ENCODE peak calls at places on chromosomes 4 and X, in seven cellular contexts. One of them, this sample, is unnamed.

GRCh38 chr4:187996502-187997177 is 1.1 kb downstream of the ZFP42 start:
- DNase-seq in fibroblast of mammary gland: no peak
- DNase-seq in choroid plexus epithelial cell: no peak
- DNase-seq in BE2C: no peak
- DNase-seq in GM23338: peak; percentile 64
- DNase-seq in heart left ventricle: no peak
- DNase-seq in lower leg skin: no peak
- DNase-seq in this sample: peak; percentile 41

GRCh38 chrX:69919749-69920148 is 130.0 kb downstream of the AWAT2 start:
- DNase-seq in fibroblast of mammary gland: no peak
- DNase-seq in choroid plexus epithelial cell: peak; percentile 8
- DNase-seq in BE2C: no peak
- DNase-seq in GM23338: peak; percentile 51
- DNase-seq in heart left ventricle: no peak
- DNase-seq in lower leg skin: no peak
- DNase-seq in this sample: no peak

GRCh38 chr4:79030973-79031372 is 91.7 kb upstream of the PAQR3 start:
- DNase-seq in fibroblast of mammary gland: no peak
- DNase-seq in choroid plexus epithelial cell: no peak
- DNase-seq in BE2C: no peak
- DNase-seq in GM23338: no peak
- DNase-seq in heart left ventricle: no peak
- DNase-seq in lower leg skin: no peak
- DNase-seq in this sample: no peak

GRCh38 chrX:41087219-41087618 is 2.0 kb downstream of the USP9X start:
- DNase-seq in fibroblast of mammary gland: no peak
- DNase-seq in choroid plexus epithelial cell: no peak
- DNase-seq in BE2C: no peak
- DNase-seq in GM23338: no peak
- DNase-seq in heart left ventricle: no peak
- DNase-seq in lower leg skin: no peak
- DNase-seq in this sample: no peak

GRCh38 chrX:100995469-100995868 is 26.0 kb downstream of the ARL13A start:
- DNase-seq in fibroblast of mammary gland: peak; percentile 92
- DNase-seq in choroid plexus epithelial cell: peak; percentile 78
- DNase-seq in BE2C: no peak
- DNase-seq in GM23338: no peak
- DNase-seq in heart left ventricle: no peak
- DNase-seq in lower leg skin: no peak
- DNase-seq in this sample: no peak

GRCh38 chrX:40012800-40013682 is 84.7 kb downstream of the BCOR start:
- DNase-seq in fibroblast of mammary gland: peak; percentile 59
- DNase-seq in choroid plexus epithelial cell: peak; percentile 64
- DNase-seq in BE2C: no peak
- DNase-seq in GM23338: peak; percentile 60
- DNase-seq in heart left ventricle: peak; percentile 80
- DNase-seq in lower leg skin: peak; percentile 92
- DNase-seq in this sample: peak; percentile 37

GRCh38 chrX:81003491-81004185 is 194.0 kb upstream of the BRWD3 start:
- DNase-seq in fibroblast of mammary gland: no peak
- DNase-seq in choroid plexus epithelial cell: no peak
- DNase-seq in BE2C: no peak
- DNase-seq in GM23338: no peak
- DNase-seq in heart left ventricle: no peak
- DNase-seq in lower leg skin: no peak
- DNase-seq in this sample: no peak

GRCh38 chr4:20684852-20685763 is 15.2 kb upstream of the PACRGL start:
- DNase-seq in fibroblast of mammary gland: peak; percentile 37
- DNase-seq in choroid plexus epithelial cell: peak; percentile 52
- DNase-seq in BE2C: no peak
- DNase-seq in GM23338: peak; percentile 58
- DNase-seq in heart left ventricle: no peak
- DNase-seq in lower leg skin: no peak
- DNase-seq in this sample: no peak

GRCh38 chr4:28247805-28248204 is 1387.2 kb downstream of the STIM2 start:
- DNase-seq in fibroblast of mammary gland: no peak
- DNase-seq in choroid plexus epithelial cell: no peak
- DNase-seq in BE2C: no peak
- DNase-seq in GM23338: no peak
- DNase-seq in heart left ventricle: no peak
- DNase-seq in lower leg skin: no peak
- DNase-seq in this sample: no peak
- TF ChIP-seq CTCF in fibroblast of mammary gland: no peak
- TF ChIP-seq CTCF in choroid plexus epithelial cell: no peak
- TF ChIP-seq CTCF in BE2C: no peak
- TF ChIP-seq CTCF in GM23338: no peak
- TF ChIP-seq CTCF in heart left ventricle: no peak
- TF ChIP-seq CTCF in lower leg skin: no peak
- TF ChIP-seq CTCF in this sample: no peak

GRCh38 chr4:182931691-182932297 is 14.6 kb upstream of the DCTD start:
- DNase-seq in fibroblast of mammary gland: no peak
- DNase-seq in choroid plexus epithelial cell: peak; percentile 33
- DNase-seq in BE2C: no peak
- DNase-seq in GM23338: no peak
- DNase-seq in heart left ventricle: no peak
- DNase-seq in lower leg skin: no peak
- DNase-seq in this sample: no peak
- TF ChIP-seq CTCF in fibroblast of mammary gland: no peak
- TF ChIP-seq CTCF in choroid plexus epithelial cell: no peak
- TF ChIP-seq CTCF in BE2C: no peak
- TF ChIP-seq CTCF in GM23338: no peak
- TF ChIP-seq CTCF in heart left ventricle: no peak
- TF ChIP-seq CTCF in lower leg skin: no peak
- TF ChIP-seq CTCF in this sample: no peak

DNA sequence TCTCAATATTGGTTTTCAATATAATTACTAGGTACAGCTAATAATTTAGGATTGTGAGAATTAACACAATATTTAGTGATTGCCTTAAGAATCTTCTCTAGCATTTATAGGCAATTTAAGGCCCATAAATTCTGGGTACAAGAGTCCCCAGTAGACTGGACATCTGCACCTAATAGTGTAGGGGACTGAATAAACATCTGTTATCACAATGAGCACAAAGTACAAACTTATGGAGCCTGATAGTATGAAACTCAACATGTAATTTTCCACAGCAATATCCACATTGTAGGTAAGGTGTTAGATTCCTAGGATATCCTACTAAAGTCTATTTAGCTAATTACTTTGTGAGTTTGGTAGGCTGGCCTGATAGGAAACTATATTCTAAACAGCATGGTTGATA is 178.4 kb downstream of the FAM13A start:
- DNase-seq in fibroblast of mammary gland: no peak
- DNase-seq in choroid plexus epithelial cell: no peak
- DNase-seq in BE2C: no peak
- DNase-seq in GM23338: no peak
- DNase-seq in heart left ventricle: no peak
- DNase-seq in lower leg skin: no peak
- DNase-seq in this sample: no peak
- TF ChIP-seq CTCF in fibroblast of mammary gland: no peak
- TF ChIP-seq CTCF in choroid plexus epithelial cell: no peak
- TF ChIP-seq CTCF in BE2C: no peak
- TF ChIP-seq CTCF in GM23338: no peak
- TF ChIP-seq CTCF in heart left ventricle: no peak
- TF ChIP-seq CTCF in lower leg skin: no peak
- TF ChIP-seq CTCF in this sample: no peak

GRCh38 chr4:76748649-76749048 is 149.3 kb downstream of the SOWAHB start:
- DNase-seq in fibroblast of mammary gland: peak; percentile 59
- DNase-seq in choroid plexus epithelial cell: peak; percentile 70
- DNase-seq in BE2C: peak; percentile 41
- DNase-seq in GM23338: peak; percentile 72
- DNase-seq in heart left ventricle: no peak
- DNase-seq in lower leg skin: no peak
- DNase-seq in this sample: no peak
- TF ChIP-seq CTCF in fibroblast of mammary gland: peak; percentile 34
- TF ChIP-seq CTCF in choroid plexus epithelial cell: peak; percentile 39
- TF ChIP-seq CTCF in BE2C: peak; percentile 53
- TF ChIP-seq CTCF in GM23338: peak; percentile 58
- TF ChIP-seq CTCF in heart left ventricle: no peak
- TF ChIP-seq CTCF in lower leg skin: no peak
- TF ChIP-seq CTCF in this sample: no peak

GRCh38 chr4:931960-932712 is at the start of the genes GAK and TMEM175:
- DNase-seq in fibroblast of mammary gland: peak; percentile 94
- DNase-seq in choroid plexus epithelial cell: peak; percentile 97
- DNase-seq in BE2C: peak; percentile 98
- DNase-seq in GM23338: peak; percentile 97
- DNase-seq in heart left ventricle: peak; percentile 96
- DNase-seq in lower leg skin: peak; percentile 99
- DNase-seq in this sample: peak; percentile 98
- TF ChIP-seq CTCF in fibroblast of mammary gland: no peak
- TF ChIP-seq CTCF in choroid plexus epithelial cell: no peak
- TF ChIP-seq CTCF in BE2C: no peak
- TF ChIP-seq CTCF in GM23338: no peak
- TF ChIP-seq CTCF in heart left ventricle: no peak
- TF ChIP-seq CTCF in lower leg skin: no peak
- TF ChIP-seq CTCF in this sample: no peak

GRCh38 chr4:77576351-77576750 is 29.3 kb upstream of the CXCL13 start:
- DNase-seq in fibroblast of mammary gland: no peak
- DNase-seq in choroid plexus epithelial cell: no peak
- DNase-seq in BE2C: no peak
- DNase-seq in GM23338: no peak
- DNase-seq in heart left ventricle: no peak
- DNase-seq in lower leg skin: no peak
- DNase-seq in this sample: no peak

GRCh38 chr4:77579406-77580076 is 26.1 kb upstream of the CXCL13 start:
- DNase-seq in fibroblast of mammary gland: peak; percentile 86
- DNase-seq in choroid plexus epithelial cell: peak; percentile 85
- DNase-seq in BE2C: no peak
- DNase-seq in GM23338: no peak
- DNase-seq in heart left ventricle: no peak
- DNase-seq in lower leg skin: no peak
- DNase-seq in this sample: no peak

GRCh38 chr4:77581724-77582123 is 23.9 kb upstream of the CXCL13 start:
- DNase-seq in fibroblast of mammary gland: peak; percentile 52
- DNase-seq in choroid plexus epithelial cell: no peak
- DNase-seq in BE2C: no peak
- DNase-seq in GM23338: no peak
- DNase-seq in heart left ventricle: no peak
- DNase-seq in lower leg skin: no peak
- DNase-seq in this sample: no peak

GRCh38 chr4:77582151-77582550 is 23.5 kb upstream of the CXCL13 start:
- DNase-seq in fibroblast of mammary gland: peak; percentile 40
- DNase-seq in choroid plexus epithelial cell: peak; percentile 52
- DNase-seq in BE2C: no peak
- DNase-seq in GM23338: no peak
- DNase-seq in heart left ventricle: no peak
- DNase-seq in lower leg skin: no peak
- DNase-seq in this sample: no peak

DNA sequence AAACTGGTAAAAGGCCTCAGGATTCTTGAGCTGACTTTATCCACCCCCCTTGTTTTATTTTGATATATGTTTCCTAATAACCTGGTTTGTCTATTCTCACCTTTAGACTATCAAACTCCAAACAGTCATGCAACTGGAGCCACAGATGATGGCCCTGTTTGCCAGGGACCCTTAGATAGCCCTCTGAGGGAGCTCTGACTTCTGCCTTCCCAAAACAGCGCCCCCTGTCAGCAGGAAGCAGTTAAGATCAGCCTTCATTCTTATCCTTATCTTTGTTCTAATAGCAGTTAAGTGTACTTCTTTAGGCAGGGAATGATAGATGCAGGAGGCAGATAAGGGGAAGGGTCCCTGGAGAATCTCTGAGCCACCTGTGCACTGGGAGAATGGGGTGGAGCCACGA is 27.5 kb upstream of the CXCL13 start:
- DNase-seq in fibroblast of mammary gland: no peak
- DNase-seq in choroid plexus epithelial cell: no peak
- DNase-seq in BE2C: no peak
- DNase-seq in GM23338: peak; percentile 39
- DNase-seq in heart left ventricle: no peak
- DNase-seq in lower leg skin: no peak
- DNase-seq in this sample: no peak
- TF ChIP-seq CTCF in fibroblast of mammary gland: peak; percentile 28
- TF ChIP-seq CTCF in choroid plexus epithelial cell: peak; percentile 25
- TF ChIP-seq CTCF in BE2C: peak; percentile 25
- TF ChIP-seq CTCF in GM23338: peak; percentile 70
- TF ChIP-seq CTCF in heart left ventricle: no peak
- TF ChIP-seq CTCF in lower leg skin: no peak
- TF ChIP-seq CTCF in this sample: peak; percentile 21

DNA sequence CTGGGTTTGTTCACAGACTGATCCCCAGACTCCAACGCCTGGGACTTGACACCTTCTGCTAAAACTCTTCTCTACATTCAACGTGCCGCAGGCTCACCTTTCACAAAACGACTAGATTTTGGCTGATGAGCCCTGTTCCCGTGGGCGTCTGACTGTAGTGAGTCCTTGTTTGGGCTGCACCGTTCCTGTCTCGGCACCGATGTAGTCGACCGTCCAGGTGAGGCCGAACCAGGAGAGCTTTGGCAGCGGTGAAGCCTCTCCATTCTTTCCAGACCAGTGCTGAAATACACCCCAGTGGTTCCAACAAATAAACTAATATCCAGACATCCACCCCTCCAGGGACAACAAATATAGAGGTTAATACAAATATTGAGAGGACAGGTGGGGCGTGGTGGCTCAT is 45.0 kb upstream of the TLR3 start:
- DNase-seq in fibroblast of mammary gland: no peak
- DNase-seq in choroid plexus epithelial cell: no peak
- DNase-seq in BE2C: no peak
- DNase-seq in GM23338: no peak
- DNase-seq in heart left ventricle: no peak
- DNase-seq in lower leg skin: no peak
- DNase-seq in this sample: no peak
- TF ChIP-seq CTCF in fibroblast of mammary gland: no peak
- TF ChIP-seq CTCF in choroid plexus epithelial cell: no peak
- TF ChIP-seq CTCF in BE2C: no peak
- TF ChIP-seq CTCF in GM23338: no peak
- TF ChIP-seq CTCF in heart left ventricle: no peak
- TF ChIP-seq CTCF in lower leg skin: no peak
- TF ChIP-seq CTCF in this sample: no peak